ENCODE peak calls at places on chromosome 7, in ten cellular contexts. T is suprapubic skin, U is WTC11, Z is lower leg skin, J is osteocyte, R is heart left ventricle, B is DND-41, E is foreskin fibroblast, H is bronchial epithelial cell, K is A673. V is an unnamed sample.

GRCh38 chr7:158740013-158740656 is 35.5 kb upstream of the NCAPG2 start:
- DNase-seq in R (no peak), B (no peak), U (no peak), T (no peak), Z (peak; percentile 78), J (peak; percentile 71), E (peak; percentile 87), H (peak; percentile 69), K (no peak), V (no peak)

GRCh38 chr7:49102413-49102812 is 178.1 kb downstream of the CDC14C start:
- DNase-seq in Z (no peak), K (no peak), U (no peak), B (no peak), R (no peak), J (no peak), T (no peak), H (no peak), E (no peak), V (no peak)

GRCh38 chr7:1741751-1742554 is 71.9 kb downstream of the ELFN1 start:
- DNase-seq in U (no peak), R (no peak), K (no peak), J (no peak), H (no peak), Z (no peak), B (no peak), T (no peak), E (no peak), V (peak; percentile 18)

GRCh38 chr7:73308665-73309214 is at the start of gene NSUN5:
- DNase-seq in K (peak; percentile 57), E (peak; percentile 91), H (peak; percentile 38), J (peak; percentile 90), Z (peak; percentile 97), U (peak; percentile 89), B (peak; percentile 94), R (peak; percentile 94), T (peak; percentile 91), V (peak; percentile 96)

GRCh38 chr7:39566056-39566921 is at the start of gene YAE1:
- DNase-seq in Z (peak; percentile 95), U (peak; percentile 81), K (peak; percentile 86), E (peak; percentile 90), B (peak; percentile 87), T (peak; percentile 82), R (peak; percentile 87), J (peak; percentile 90), H (peak; percentile 55), V (peak; percentile 89)

GRCh38 chr7:15751191-15751701 is 64.8 kb upstream of the MEOX2 start:
- DNase-seq in B (no peak), E (peak; percentile 66), T (no peak), Z (no peak), H (no peak), J (no peak), R (no peak), U (no peak), K (no peak), V (no peak)

GRCh38 chr7:88312061-88312663 is 5.5 kb upstream of the STEAP4 start:
- DNase-seq in U (no peak), R (peak; percentile 89), H (peak; percentile 70), T (peak; percentile 90), K (no peak), E (peak; percentile 96), J (no peak), Z (peak; percentile 94), B (no peak), V (no peak)

GRCh38 chr7:36129048-36129534 is 24.0 kb upstream of the EEPD1 start:
- DNase-seq in T (peak; percentile 87), Z (peak; percentile 93), H (peak; percentile 76), J (no peak), E (peak; percentile 31), R (no peak), K (no peak), B (no peak), U (no peak), V (no peak)

GRCh38 chr7:65953890-65954289 is 28.1 kb downstream of the GUSB start:
- DNase-seq in T (no peak), K (no peak), H (no peak), R (no peak), E (no peak), Z (peak; percentile 46), U (no peak), B (no peak), J (peak; percentile 62), V (no peak)

GRCh38 chr7:20542594-20542993 is 72.9 kb upstream of the ABCB5 start:
- DNase-seq in B (no peak), U (no peak), T (no peak), K (no peak), R (peak; percentile 33), E (peak; percentile 24), J (no peak), H (peak; percentile 84), Z (no peak), V (no peak)

GRCh38 chr7:8365499-8366110 is 67.8 kb upstream of the NXPH1 start:
- DNase-seq in H (peak; percentile 48), J (no peak), Z (no peak), K (peak; percentile 33), E (no peak), T (no peak), U (no peak), R (no peak), B (no peak), V (no peak)

GRCh38 chr7:93622036-93622714 is 47.7 kb upstream of the CALCR start:
- DNase-seq in T (no peak), H (peak; percentile 47), U (peak; percentile 20), B (no peak), R (no peak), J (no peak), K (peak; percentile 71), E (peak; percentile 36), Z (no peak), V (no peak)
- TF ChIP-seq CTCF in T (no peak), H (peak; percentile 47), U (no peak), B (peak; percentile 40), R (no peak), J (peak; percentile 52), K (peak; percentile 65), E (peak; percentile 48), Z (no peak), V (no peak)

DNA sequence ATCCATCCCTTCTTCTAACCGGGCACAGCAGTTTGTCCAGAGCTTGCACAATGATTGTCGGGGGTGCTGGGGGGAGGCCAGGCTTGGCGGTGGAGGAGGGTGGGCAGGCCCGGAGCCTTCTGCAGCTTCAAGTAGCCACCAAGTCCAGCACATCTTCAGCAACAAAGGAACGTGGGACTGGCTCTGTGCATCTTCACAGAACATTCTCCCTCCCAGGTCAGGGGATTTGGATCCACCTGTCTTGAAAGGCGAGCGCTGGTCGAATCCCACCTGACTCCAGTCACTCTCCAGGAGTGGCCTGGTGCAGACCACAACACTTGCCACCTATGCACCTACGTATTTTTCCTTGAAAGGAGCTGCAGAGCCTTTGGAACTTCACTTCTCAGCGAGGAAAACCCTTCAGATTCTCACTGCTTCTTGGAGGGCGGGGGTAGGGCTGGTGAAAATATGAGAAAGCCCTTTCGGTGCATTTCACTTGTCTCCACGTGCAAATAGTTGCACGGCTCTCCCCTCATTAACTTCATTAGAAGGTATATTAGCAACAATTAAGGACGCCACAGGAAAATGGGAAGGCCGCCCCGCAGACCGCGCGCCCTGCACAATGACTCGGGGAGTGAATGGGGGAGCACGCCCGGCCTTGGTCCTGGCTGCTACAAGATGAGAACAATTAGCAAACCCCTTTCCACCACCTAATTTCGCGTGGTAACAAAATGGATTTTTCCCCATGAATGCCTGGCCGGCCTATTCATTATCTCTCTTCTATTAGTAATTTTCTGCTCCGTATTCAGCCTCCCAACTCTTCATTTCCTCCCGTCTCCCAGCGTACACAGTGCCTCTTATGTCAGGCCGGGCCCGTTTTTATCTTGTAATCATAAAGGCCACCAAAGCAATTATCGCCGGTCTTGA is 346.7 kb downstream of the DNAJB6 start:
- DNase-seq in E (no peak), J (peak; percentile 75), B (peak; percentile 2), R (no peak), U (no peak), K (no peak), H (no peak), T (no peak), Z (peak; percentile 65), V (no peak)
- TF ChIP-seq CTCF in E (no peak), J (no peak), B (no peak), R (no peak), U (no peak), K (no peak), H (no peak), T (no peak), Z (no peak), V (no peak)

GRCh38 chr7:26948617-26949118 is 84.3 kb upstream of the SKAP2 start:
- DNase-seq in R (no peak), K (no peak), E (no peak), U (no peak), H (peak; percentile 99), J (no peak), B (no peak), Z (no peak), T (no peak), V (no peak)
- TF ChIP-seq CTCF in R (no peak), K (no peak), E (no peak), U (no peak), H (no peak), J (no peak), B (no peak), Z (no peak), T (no peak), V (no peak)

GRCh38 chr7:113408999-113409398 is 290.6 kb upstream of the SMIM30 start:
- DNase-seq in T (no peak), U (no peak), K (no peak), B (no peak), R (no peak), Z (no peak), J (no peak), E (no peak), H (no peak), V (peak; percentile 5)
- TF ChIP-seq CTCF in T (no peak), U (no peak), K (no peak), B (no peak), R (no peak), Z (no peak), J (no peak), E (no peak), H (no peak), V (no peak)